ENCODE peak calls at places on chromosomes 6 and 20, in ten cellular contexts. One of them, this sample, is unnamed.

GRCh38 chr6:96066376-96066775 is 50.6 kb downstream of the FUT9 start:
- DNase-seq in NCI-H1105 treated with DMSO at 0.1 percent for 48 hours: no peak
- DNase-seq in globus pallidus: no peak
- DNase-seq in activated T-cell treated with anti-CD3 and anti-CD28 coated beads for 24 hours: no peak
- DNase-seq in LHCN-M2: no peak
- DNase-seq in activated naive CD4-positive, alpha-beta T cell treated with Interleukin-2 at 50 U/mL for 16 hours: no peak
- DNase-seq in WTC11: no peak
- DNase-seq in nephron progenitor cell: no peak
- DNase-seq in AG10803: no peak
- DNase-seq in endothelial cell of umbilical vein: no peak
- DNase-seq in this sample: peak

GRCh38 chr6:13881621-13882165 is 43.1 kb upstream of the RNF182 start:
- DNase-seq in NCI-H1105 treated with DMSO at 0.1 percent for 48 hours: no peak
- DNase-seq in globus pallidus: no peak
- DNase-seq in activated T-cell treated with anti-CD3 and anti-CD28 coated beads for 24 hours: no peak
- DNase-seq in LHCN-M2: no peak
- DNase-seq in activated naive CD4-positive, alpha-beta T cell treated with Interleukin-2 at 50 U/mL for 16 hours: no peak
- DNase-seq in WTC11: no peak
- DNase-seq in nephron progenitor cell: no peak
- DNase-seq in AG10803: no peak
- DNase-seq in endothelial cell of umbilical vein: no peak
- DNase-seq in this sample: no peak

GRCh38 chr6:111589366-111589765 is 16.3 kb downstream of the TRAF3IP2 start:
- DNase-seq in NCI-H1105 treated with DMSO at 0.1 percent for 48 hours: no peak
- DNase-seq in globus pallidus: no peak
- DNase-seq in activated T-cell treated with anti-CD3 and anti-CD28 coated beads for 24 hours: no peak
- DNase-seq in LHCN-M2: peak
- DNase-seq in activated naive CD4-positive, alpha-beta T cell treated with Interleukin-2 at 50 U/mL for 16 hours: no peak
- DNase-seq in WTC11: no peak
- DNase-seq in nephron progenitor cell: no peak
- DNase-seq in AG10803: peak
- DNase-seq in endothelial cell of umbilical vein: peak
- DNase-seq in this sample: no peak

GRCh38 chr20:59603727-59604608 is at the start of gene PHACTR3:
- DNase-seq in NCI-H1105 treated with DMSO at 0.1 percent for 48 hours: peak
- DNase-seq in globus pallidus: peak
- DNase-seq in activated T-cell treated with anti-CD3 and anti-CD28 coated beads for 24 hours: no peak
- DNase-seq in LHCN-M2: no peak
- DNase-seq in activated naive CD4-positive, alpha-beta T cell treated with Interleukin-2 at 50 U/mL for 16 hours: no peak
- DNase-seq in WTC11: peak
- DNase-seq in nephron progenitor cell: peak
- DNase-seq in AG10803: no peak
- DNase-seq in endothelial cell of umbilical vein: no peak
- DNase-seq in this sample: no peak

GRCh38 chr6:154969796-154970195 is 25.3 kb upstream of the TIAM2 start:
- DNase-seq in NCI-H1105 treated with DMSO at 0.1 percent for 48 hours: no peak
- DNase-seq in globus pallidus: no peak
- DNase-seq in activated T-cell treated with anti-CD3 and anti-CD28 coated beads for 24 hours: no peak
- DNase-seq in LHCN-M2: no peak
- DNase-seq in activated naive CD4-positive, alpha-beta T cell treated with Interleukin-2 at 50 U/mL for 16 hours: no peak
- DNase-seq in WTC11: no peak
- DNase-seq in nephron progenitor cell: no peak
- DNase-seq in AG10803: peak
- DNase-seq in endothelial cell of umbilical vein: peak
- DNase-seq in this sample: peak

GRCh38 chr6:3697609-3698008 is 53.9 kb downstream of the PXDC1 start:
- DNase-seq in NCI-H1105 treated with DMSO at 0.1 percent for 48 hours: no peak
- DNase-seq in globus pallidus: no peak
- DNase-seq in activated T-cell treated with anti-CD3 and anti-CD28 coated beads for 24 hours: no peak
- DNase-seq in LHCN-M2: peak
- DNase-seq in activated naive CD4-positive, alpha-beta T cell treated with Interleukin-2 at 50 U/mL for 16 hours: no peak
- DNase-seq in WTC11: no peak
- DNase-seq in nephron progenitor cell: no peak
- DNase-seq in AG10803: peak
- DNase-seq in endothelial cell of umbilical vein: no peak
- DNase-seq in this sample: no peak

GRCh38 chr20:16864069-16864468 is 115.9 kb downstream of the OTOR start:
- DNase-seq in NCI-H1105 treated with DMSO at 0.1 percent for 48 hours: no peak
- DNase-seq in globus pallidus: no peak
- DNase-seq in activated T-cell treated with anti-CD3 and anti-CD28 coated beads for 24 hours: no peak
- DNase-seq in LHCN-M2: peak
- DNase-seq in activated naive CD4-positive, alpha-beta T cell treated with Interleukin-2 at 50 U/mL for 16 hours: no peak
- DNase-seq in WTC11: no peak
- DNase-seq in nephron progenitor cell: no peak
- DNase-seq in AG10803: peak
- DNase-seq in endothelial cell of umbilical vein: no peak
- DNase-seq in this sample: peak

GRCh38 chr20:49699200-49699992 is 14.3 kb downstream of the B4GALT5 start:
- DNase-seq in NCI-H1105 treated with DMSO at 0.1 percent for 48 hours: no peak
- DNase-seq in globus pallidus: no peak
- DNase-seq in activated T-cell treated with anti-CD3 and anti-CD28 coated beads for 24 hours: no peak
- DNase-seq in LHCN-M2: peak
- DNase-seq in activated naive CD4-positive, alpha-beta T cell treated with Interleukin-2 at 50 U/mL for 16 hours: peak
- DNase-seq in WTC11: no peak
- DNase-seq in nephron progenitor cell: no peak
- DNase-seq in AG10803: no peak
- DNase-seq in endothelial cell of umbilical vein: peak
- DNase-seq in this sample: peak

GRCh38 chr6:147095316-147095715 is 108.9 kb upstream of the STXBP5 start:
- DNase-seq in NCI-H1105 treated with DMSO at 0.1 percent for 48 hours: no peak
- DNase-seq in globus pallidus: no peak
- DNase-seq in activated T-cell treated with anti-CD3 and anti-CD28 coated beads for 24 hours: no peak
- DNase-seq in LHCN-M2: peak
- DNase-seq in activated naive CD4-positive, alpha-beta T cell treated with Interleukin-2 at 50 U/mL for 16 hours: no peak
- DNase-seq in WTC11: no peak
- DNase-seq in nephron progenitor cell: no peak
- DNase-seq in AG10803: no peak
- DNase-seq in endothelial cell of umbilical vein: no peak
- DNase-seq in this sample: no peak

GRCh38 chr6:112622036-112622435 is 274.9 kb downstream of the RFPL4B start:
- DNase-seq in NCI-H1105 treated with DMSO at 0.1 percent for 48 hours: no peak
- DNase-seq in globus pallidus: no peak
- DNase-seq in activated T-cell treated with anti-CD3 and anti-CD28 coated beads for 24 hours: no peak
- DNase-seq in LHCN-M2: no peak
- DNase-seq in activated naive CD4-positive, alpha-beta T cell treated with Interleukin-2 at 50 U/mL for 16 hours: no peak
- DNase-seq in WTC11: no peak
- DNase-seq in nephron progenitor cell: no peak
- DNase-seq in AG10803: peak
- DNase-seq in endothelial cell of umbilical vein: no peak
- DNase-seq in this sample: no peak

GRCh38 chr20:21251278-21251677 is 51.9 kb upstream of the XRN2 start:
- DNase-seq in NCI-H1105 treated with DMSO at 0.1 percent for 48 hours: no peak
- DNase-seq in globus pallidus: no peak
- DNase-seq in activated T-cell treated with anti-CD3 and anti-CD28 coated beads for 24 hours: peak
- DNase-seq in LHCN-M2: peak
- DNase-seq in activated naive CD4-positive, alpha-beta T cell treated with Interleukin-2 at 50 U/mL for 16 hours: peak
- DNase-seq in WTC11: no peak
- DNase-seq in nephron progenitor cell: no peak
- DNase-seq in AG10803: peak
- DNase-seq in endothelial cell of umbilical vein: no peak
- DNase-seq in this sample: no peak

GRCh38 chr20:36401336-36401735 is 95.2 kb downstream of the DLGAP4 start:
- DNase-seq in NCI-H1105 treated with DMSO at 0.1 percent for 48 hours: no peak
- DNase-seq in globus pallidus: peak
- DNase-seq in activated T-cell treated with anti-CD3 and anti-CD28 coated beads for 24 hours: no peak
- DNase-seq in LHCN-M2: no peak
- DNase-seq in activated naive CD4-positive, alpha-beta T cell treated with Interleukin-2 at 50 U/mL for 16 hours: no peak
- DNase-seq in WTC11: no peak
- DNase-seq in nephron progenitor cell: no peak
- DNase-seq in AG10803: no peak
- DNase-seq in endothelial cell of umbilical vein: no peak
- DNase-seq in this sample: no peak

GRCh38 chr6:113361014-113361645 is 496.0 kb upstream of the MARCKS start:
- DNase-seq in NCI-H1105 treated with DMSO at 0.1 percent for 48 hours: no peak
- DNase-seq in globus pallidus: no peak
- DNase-seq in activated T-cell treated with anti-CD3 and anti-CD28 coated beads for 24 hours: no peak
- DNase-seq in LHCN-M2: peak
- DNase-seq in activated naive CD4-positive, alpha-beta T cell treated with Interleukin-2 at 50 U/mL for 16 hours: no peak
- DNase-seq in WTC11: no peak
- DNase-seq in nephron progenitor cell: no peak
- DNase-seq in AG10803: peak
- DNase-seq in endothelial cell of umbilical vein: peak
- DNase-seq in this sample: no peak

GRCh38 chr20:3606021-3606420 is 57.2 kb downstream of the GFRA4 start:
- DNase-seq in NCI-H1105 treated with DMSO at 0.1 percent for 48 hours: no peak
- DNase-seq in globus pallidus: no peak
- DNase-seq in activated T-cell treated with anti-CD3 and anti-CD28 coated beads for 24 hours: no peak
- DNase-seq in LHCN-M2: peak
- DNase-seq in activated naive CD4-positive, alpha-beta T cell treated with Interleukin-2 at 50 U/mL for 16 hours: no peak
- DNase-seq in WTC11: no peak
- DNase-seq in nephron progenitor cell: no peak
- DNase-seq in AG10803: peak
- DNase-seq in endothelial cell of umbilical vein: no peak
- DNase-seq in this sample: no peak

GRCh38 chr6:94089915-94090314 is 670.6 kb upstream of the EPHA7 start:
- DNase-seq in NCI-H1105 treated with DMSO at 0.1 percent for 48 hours: no peak
- DNase-seq in globus pallidus: no peak
- DNase-seq in activated T-cell treated with anti-CD3 and anti-CD28 coated beads for 24 hours: no peak
- DNase-seq in LHCN-M2: no peak
- DNase-seq in activated naive CD4-positive, alpha-beta T cell treated with Interleukin-2 at 50 U/mL for 16 hours: no peak
- DNase-seq in WTC11: no peak
- DNase-seq in nephron progenitor cell: no peak
- DNase-seq in AG10803: no peak
- DNase-seq in endothelial cell of umbilical vein: no peak
- DNase-seq in this sample: no peak

GRCh38 chr20:57727863-57728262 is 18.0 kb upstream of the PMEPA1 start:
- DNase-seq in NCI-H1105 treated with DMSO at 0.1 percent for 48 hours: no peak
- DNase-seq in globus pallidus: no peak
- DNase-seq in activated T-cell treated with anti-CD3 and anti-CD28 coated beads for 24 hours: no peak
- DNase-seq in LHCN-M2: no peak
- DNase-seq in activated naive CD4-positive, alpha-beta T cell treated with Interleukin-2 at 50 U/mL for 16 hours: no peak
- DNase-seq in WTC11: no peak
- DNase-seq in nephron progenitor cell: no peak
- DNase-seq in AG10803: no peak
- DNase-seq in endothelial cell of umbilical vein: no peak
- DNase-seq in this sample: no peak

GRCh38 chr6:163416640-163417253 is 2.2 kb downstream of the QKI start:
- DNase-seq in NCI-H1105 treated with DMSO at 0.1 percent for 48 hours: peak
- DNase-seq in globus pallidus: peak
- DNase-seq in activated T-cell treated with anti-CD3 and anti-CD28 coated beads for 24 hours: no peak
- DNase-seq in LHCN-M2: peak
- DNase-seq in activated naive CD4-positive, alpha-beta T cell treated with Interleukin-2 at 50 U/mL for 16 hours: peak
- DNase-seq in WTC11: no peak
- DNase-seq in nephron progenitor cell: peak
- DNase-seq in AG10803: peak
- DNase-seq in endothelial cell of umbilical vein: peak
- DNase-seq in this sample: peak

GRCh38 chr6:147930743-147931142 is 411.9 kb upstream of the SASH1 start:
- DNase-seq in NCI-H1105 treated with DMSO at 0.1 percent for 48 hours: no peak
- DNase-seq in globus pallidus: no peak
- DNase-seq in activated T-cell treated with anti-CD3 and anti-CD28 coated beads for 24 hours: no peak
- DNase-seq in LHCN-M2: no peak
- DNase-seq in activated naive CD4-positive, alpha-beta T cell treated with Interleukin-2 at 50 U/mL for 16 hours: no peak
- DNase-seq in WTC11: no peak
- DNase-seq in nephron progenitor cell: no peak
- DNase-seq in AG10803: no peak
- DNase-seq in endothelial cell of umbilical vein: no peak
- DNase-seq in this sample: no peak

GRCh38 chr6:113819169-113819830 is 37.8 kb upstream of the MARCKS start:
- DNase-seq in NCI-H1105 treated with DMSO at 0.1 percent for 48 hours: no peak
- DNase-seq in globus pallidus: no peak
- DNase-seq in activated T-cell treated with anti-CD3 and anti-CD28 coated beads for 24 hours: no peak
- DNase-seq in LHCN-M2: no peak
- DNase-seq in activated naive CD4-positive, alpha-beta T cell treated with Interleukin-2 at 50 U/mL for 16 hours: no peak
- DNase-seq in WTC11: no peak
- DNase-seq in nephron progenitor cell: no peak
- DNase-seq in AG10803: no peak
- DNase-seq in endothelial cell of umbilical vein: no peak
- DNase-seq in this sample: no peak

GRCh38 chr6:7697820-7698623 is 27.9 kb upstream of the BMP6 start:
- DNase-seq in NCI-H1105 treated with DMSO at 0.1 percent for 48 hours: no peak
- DNase-seq in globus pallidus: no peak
- DNase-seq in activated T-cell treated with anti-CD3 and anti-CD28 coated beads for 24 hours: no peak
- DNase-seq in LHCN-M2: peak
- DNase-seq in activated naive CD4-positive, alpha-beta T cell treated with Interleukin-2 at 50 U/mL for 16 hours: no peak
- DNase-seq in WTC11: no peak
- DNase-seq in nephron progenitor cell: no peak
- DNase-seq in AG10803: peak
- DNase-seq in endothelial cell of umbilical vein: peak
- DNase-seq in this sample: no peak

GRCh38 chr20:63313349-63314014 is 20.5 kb downstream of the COL20A1 start:
- DNase-seq in NCI-H1105 treated with DMSO at 0.1 percent for 48 hours: no peak
- DNase-seq in globus pallidus: no peak
- DNase-seq in activated T-cell treated with anti-CD3 and anti-CD28 coated beads for 24 hours: no peak
- DNase-seq in LHCN-M2: no peak
- DNase-seq in activated naive CD4-positive, alpha-beta T cell treated with Interleukin-2 at 50 U/mL for 16 hours: no peak
- DNase-seq in WTC11: no peak
- DNase-seq in nephron progenitor cell: no peak
- DNase-seq in AG10803: no peak
- DNase-seq in endothelial cell of umbilical vein: no peak
- DNase-seq in this sample: no peak

GRCh38 chr6:111307275-111307858 is 175.7 kb downstream of the REV3L start:
- DNase-seq in NCI-H1105 treated with DMSO at 0.1 percent for 48 hours: no peak
- DNase-seq in globus pallidus: no peak
- DNase-seq in activated T-cell treated with anti-CD3 and anti-CD28 coated beads for 24 hours: no peak
- DNase-seq in LHCN-M2: no peak
- DNase-seq in activated naive CD4-positive, alpha-beta T cell treated with Interleukin-2 at 50 U/mL for 16 hours: no peak
- DNase-seq in WTC11: no peak
- DNase-seq in nephron progenitor cell: no peak
- DNase-seq in AG10803: no peak
- DNase-seq in endothelial cell of umbilical vein: no peak
- DNase-seq in this sample: no peak

GRCh38 chr6:89022747-89023289 is 57.7 kb upstream of the PNRC1 start:
- DNase-seq in NCI-H1105 treated with DMSO at 0.1 percent for 48 hours: no peak
- DNase-seq in globus pallidus: no peak
- DNase-seq in activated T-cell treated with anti-CD3 and anti-CD28 coated beads for 24 hours: no peak
- DNase-seq in LHCN-M2: peak
- DNase-seq in activated naive CD4-positive, alpha-beta T cell treated with Interleukin-2 at 50 U/mL for 16 hours: no peak
- DNase-seq in WTC11: no peak
- DNase-seq in nephron progenitor cell: no peak
- DNase-seq in AG10803: peak
- DNase-seq in endothelial cell of umbilical vein: no peak
- DNase-seq in this sample: no peak